ENCODE peak calls at places on chromosomes 2 and 18, in five cellular contexts. R is K562, P is IMR-90, B is SK-N-SH, D is GM12878. H is an unnamed sample.

GRCh38 chr2:143264851-143265250 is 135.6 kb downstream of the ARHGAP15 start:
- DNase-seq in R (no peak), P (peak; percentile 92), D (no peak), B (no peak), H (no peak)

GRCh38 chr18:69636529-69637301 is 236.0 kb downstream of the DOK6 start:
- DNase-seq in P (no peak), B (no peak), D (no peak), R (no peak), H (peak; percentile 6)

GRCh38 chr18:51234117-51235010 is 36.9 kb upstream of the MEX3C start:
- DNase-seq in P (no peak), B (no peak), R (no peak), D (no peak), H (no peak)

GRCh38 chr2:120667981-120668380 is 67.7 kb upstream of the GLI2 start:
- DNase-seq in D (no peak), R (no peak), B (no peak), P (no peak), H (no peak)

GRCh38 chr2:27442282-27442980 is at the start of gene KRTCAP3:
- DNase-seq in R (peak; percentile 78), B (peak; percentile 58), D (no peak), P (no peak), H (no peak)

GRCh38 chr2:241734208-241734466 is 293 bp upstream of the D2HGDH start:
- DNase-seq in B (no peak), R (no peak), P (no peak), D (no peak), H (no peak)

GRCh38 chr2:200878289-200878688 is 10.6 kb downstream of the PPIL3 start:
- DNase-seq in R (no peak), B (no peak), D (no peak), P (no peak), H (no peak)

GRCh38 chr2:33134086-33134763 is 187.5 kb downstream of the LTBP1 start:
- DNase-seq in P (peak; percentile 99), R (no peak), D (no peak), B (no peak), H (peak; percentile 67)

GRCh38 chr2:144875996-144876395 is 356.1 kb upstream of the ZEB2 start:
- DNase-seq in D (no peak), P (no peak), B (no peak), R (no peak), H (no peak)

GRCh38 chr2:204145197-204146190 is 208.9 kb downstream of the ICOS start:
- DNase-seq in P (peak; percentile 63), R (peak; percentile 67), B (peak; percentile 72), D (no peak), H (peak; percentile 65)

GRCh38 chr2:67790622-67791021 is 272.2 kb downstream of the C1D start:
- DNase-seq in B (no peak), R (no peak), P (peak; percentile 95), D (no peak), H (no peak)

GRCh38 chr2:158661231-158661630 is 133.9 kb upstream of the DAPL1 start:
- DNase-seq in R (no peak), P (no peak), D (no peak), B (no peak), H (no peak)

GRCh38 chr2:226676618-226677017 is 123.0 kb downstream of the IRS1 start:
- DNase-seq in P (no peak), D (no peak), R (no peak), B (no peak), H (no peak)

GRCh38 chr18:48622911-48623431 is 84.1 kb downstream of the CTIF start:
- DNase-seq in R (no peak), P (peak; percentile 61), D (no peak), B (no peak), H (no peak)

GRCh38 chr18:12628706-12629702 is 28.9 kb downstream of the SPIRE1 start:
- DNase-seq in P (peak; percentile 89), B (no peak), D (no peak), R (no peak), H (no peak)

GRCh38 chr2:29388071-29388470 is 272.9 kb downstream of the CLIP4 start:
- DNase-seq in P (no peak), B (no peak), D (no peak), R (no peak), H (no peak)

GRCh38 chr2:28676153-28676835 is 75.3 kb upstream of the PPP1CB start:
- DNase-seq in B (no peak), D (no peak), R (no peak), P (no peak), H (no peak)

GRCh38 chr18:43794363-43794762 is 517.1 kb upstream of the SYT4 start:
- DNase-seq in B (no peak), D (no peak), P (no peak), R (no peak), H (no peak)

GRCh38 chr2:46171441-46171953 is 125.7 kb upstream of the EPAS1 start:
- DNase-seq in P (peak; percentile 95), D (no peak), R (no peak), B (no peak), H (no peak)

GRCh38 chr18:28494151-28494550 is 317.2 kb upstream of the CDH2 start:
- DNase-seq in R (no peak), P (peak; percentile 4), B (no peak), D (no peak), H (no peak)

GRCh38 chr2:71001592-71002570 is 7.2 kb upstream of the TEX261 start:
- DNase-seq in R (peak; percentile 12), P (no peak), B (peak; percentile 32), D (no peak), H (no peak)
- TF ChIP-seq MXI1 in R (no peak), P (no peak), B (no peak), D (no peak), H (no peak)

GRCh38 chr2:133986076-133986837 is 267.6 kb upstream of the MGAT5 start:
- DNase-seq in D (no peak), P (peak; percentile 82), B (no peak), R (no peak), H (no peak)
- TF ChIP-seq MXI1 in D (no peak), P (no peak), B (no peak), R (no peak), H (no peak)

DNA sequence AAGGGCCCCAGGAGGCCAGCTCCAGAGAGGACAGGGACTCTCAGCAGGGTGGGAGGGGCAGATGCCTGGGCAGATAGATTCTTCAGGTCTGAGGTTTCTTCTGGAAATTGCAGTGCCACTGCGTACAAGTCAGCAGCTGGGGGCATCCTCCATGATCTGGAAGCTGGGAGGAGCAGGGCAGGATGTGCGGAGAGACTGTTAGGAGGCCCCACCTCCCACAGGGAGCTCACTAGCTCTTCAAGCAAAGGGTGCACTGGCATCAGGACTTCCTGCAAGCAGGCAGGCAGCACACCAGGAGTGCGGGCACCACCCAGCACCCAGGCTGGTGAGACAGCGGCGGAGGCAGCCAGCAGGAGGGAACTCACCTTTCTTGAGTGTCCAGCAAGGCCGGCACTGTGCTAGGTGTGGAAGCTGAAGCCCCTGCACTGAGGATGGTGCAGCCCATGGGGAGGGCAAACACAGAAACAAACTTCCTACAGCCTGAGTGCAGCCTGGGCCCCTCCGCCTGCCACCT is 100.8 kb upstream of the ID2 start:
- DNase-seq in D (no peak), B (no peak), R (no peak), P (no peak), H (no peak)
- TF ChIP-seq MXI1 in D (no peak), B (no peak), R (no peak), P (no peak), H (no peak)

GRCh38 chr2:20781656-20782265 is 41.1 kb downstream of the LDAH start:
- DNase-seq in B (peak; percentile 50), P (peak; percentile 7), R (peak; percentile 21), D (no peak), H (peak; percentile 51)
- TF ChIP-seq MXI1 in B (no peak), P (no peak), R (no peak), D (no peak), H (no peak)

GRCh38 chr2:100321181-100321880 is 970 bp downstream of the LONRF2 start:
- DNase-seq in P (peak; percentile 21), R (peak; percentile 47), D (no peak), B (peak; percentile 80), H (no peak)
- TF ChIP-seq MXI1 in P (no peak), R (no peak), D (no peak), B (no peak), H (no peak)

GRCh38 chr2:232349946-232350635 is 28.5 kb upstream of the ALPP start:
- DNase-seq in B (no peak), D (no peak), P (no peak), R (no peak), H (no peak)

GRCh38 chr2:232349546-232349945 is 29.0 kb upstream of the ALPP start:
- DNase-seq in B (no peak), D (no peak), P (no peak), R (no peak), H (no peak)

GRCh38 chr2:232351686-232352510 is 26.7 kb upstream of the ALPP start:
- DNase-seq in D (no peak), R (no peak), B (no peak), P (no peak), H (no peak)

GRCh38 chr2:232352511-232353091 is 25.9 kb upstream of the ALPP start:
- DNase-seq in B (no peak), R (no peak), P (no peak), D (no peak), H (no peak)

GRCh38 chr2:232350804-232351685 is 27.5 kb upstream of the ALPP start:
- DNase-seq in D (no peak), R (no peak), P (no peak), B (no peak), H (no peak)
- TF ChIP-seq MXI1 in D (no peak), R (no peak), P (no peak), B (no peak), H (no peak)